ENCODE peak calls at places on chromosome 2, in nine cellular contexts. R is NCI-H774, W is T1000, O is OCI-M1, Q is upper lobe of right lung, T is GM13977, K is SIG-M5, Z is aorta, H is bronchial epithelial cell. C is an unnamed sample.

GRCh38 chr2:205925373-205926337 is 160.3 kb downstream of the INO80D start:
- DNase-seq in T (peak; percentile 74), O (peak; percentile 74), Q (peak; percentile 91), R (peak; percentile 62), K (no peak), H (peak; percentile 37), Z (peak; percentile 81), W (peak; percentile 59), C (no peak)

GRCh38 chr2:65026154-65026553 is 30.1 kb upstream of the CEP68 start:
- DNase-seq in W (no peak), Q (no peak), T (no peak), H (no peak), Z (no peak), R (no peak), K (no peak), O (no peak), C (no peak)

GRCh38 chr2:110116033-110116710 is 550 bp upstream of the MALL start:
- DNase-seq in Q (peak; percentile 72), H (peak; percentile 35), R (no peak), W (no peak), Z (peak; percentile 79), K (no peak), T (no peak), O (no peak), C (no peak)

GRCh38 chr2:33051586-33052385 is 105.0 kb downstream of the LTBP1 start:
- DNase-seq in R (no peak), Q (no peak), T (no peak), Z (no peak), K (peak; percentile 85), W (no peak), O (no peak), H (peak; percentile 55), C (no peak)

GRCh38 chr2:201965550-201965949 is 68.1 kb upstream of the FZD7 start:
- DNase-seq in T (no peak), Q (no peak), H (no peak), R (no peak), K (no peak), O (peak; percentile 43), Z (no peak), W (no peak), C (no peak)

GRCh38 chr2:96970248-96970875 is 16.0 kb downstream of the FAM178B start:
- DNase-seq in H (peak; percentile 17), T (no peak), Z (no peak), K (no peak), W (no peak), R (no peak), O (no peak), Q (peak; percentile 84), C (no peak)

GRCh38 chr2:68837164-68837860 is 33.9 kb downstream of the BMP10 start:
- DNase-seq in R (no peak), Z (peak; percentile 81), O (peak; percentile 78), K (no peak), H (peak; percentile 40), T (peak; percentile 47), W (no peak), Q (peak; percentile 92), C (no peak)

GRCh38 chr2:234952270-234953115 is 676 bp downstream of the SH3BP4 start:
- DNase-seq in Z (peak; percentile 54), T (no peak), W (no peak), R (no peak), Q (peak; percentile 69), K (no peak), H (no peak), O (no peak), C (no peak)

GRCh38 chr2:85997016-85997970 is 108.4 kb downstream of the POLR1A start:
- DNase-seq in K (no peak), R (no peak), T (no peak), O (peak; percentile 22), H (no peak), Q (no peak), W (no peak), Z (peak; percentile 78), C (no peak)

GRCh38 chr2:45442026-45442425 is 169.0 kb downstream of the SRBD1 start:
- DNase-seq in R (no peak), W (no peak), H (no peak), K (no peak), Q (no peak), T (no peak), O (no peak), Z (no peak), C (no peak)

GRCh38 chr2:235445116-235445515 is 48.7 kb upstream of the AGAP1 start:
- DNase-seq in R (no peak), T (no peak), H (no peak), K (no peak), W (no peak), Z (no peak), O (no peak), Q (no peak), C (no peak)

GRCh38 chr2:85133751-85134254 is 611 bp downstream of the TCF7L1 start:
- DNase-seq in H (no peak), T (peak; percentile 73), Q (peak; percentile 79), W (peak; percentile 29), O (no peak), K (no peak), Z (peak; percentile 62), R (no peak), C (peak; percentile 70)

GRCh38 chr2:5560981-5561380 is 131.2 kb upstream of the SOX11 start:
- DNase-seq in R (no peak), Q (no peak), O (no peak), T (no peak), W (peak; percentile 73), Z (peak; percentile 53), H (no peak), K (no peak), C (no peak)

GRCh38 chr2:72173640-72174321 is 26.1 kb upstream of the CYP26B1 start:
- DNase-seq in H (no peak), R (no peak), Z (no peak), W (peak; percentile 18), K (no peak), Q (no peak), O (no peak), T (no peak), C (no peak)

GRCh38 chr2:182018218-182018617 is 32.6 kb downstream of the PPP1R1C start:
- DNase-seq in H (peak; percentile 63), Z (no peak), Q (no peak), O (no peak), R (no peak), K (no peak), W (no peak), T (no peak), C (no peak)

GRCh38 chr2:204871246-204871953 is 326.1 kb downstream of the PARD3B start:
- DNase-seq in Z (no peak), H (peak; percentile 58), R (peak; percentile 35), W (no peak), T (peak; percentile 14), O (peak; percentile 80), Q (no peak), K (no peak), C (no peak)

GRCh38 chr2:105328281-105329196 is 996 bp downstream of the TGFBRAP1 start:
- DNase-seq in K (no peak), O (peak; percentile 46), W (no peak), Q (peak; percentile 64), T (no peak), R (peak; percentile 24), H (peak; percentile 68), Z (peak; percentile 52), C (no peak)

GRCh38 chr2:17171446-17172049 is 346.7 kb downstream of the RAD51AP2 start:
- DNase-seq in T (no peak), O (peak; percentile 65), Q (no peak), Z (peak; percentile 45), K (no peak), H (peak; percentile 51), R (peak; percentile 19), W (no peak), C (no peak)

GRCh38 chr2:206482123-206482522 is 38.8 kb downstream of the ADAM23 start:
- DNase-seq in H (peak; percentile 58), O (peak; percentile 70), T (no peak), Z (no peak), R (no peak), W (no peak), Q (no peak), K (no peak), C (no peak)

GRCh38 chr2:159256159-159256558 is 30.3 kb downstream of the WDSUB1 start:
- DNase-seq in W (no peak), O (no peak), R (no peak), Q (no peak), Z (no peak), T (no peak), H (no peak), K (no peak), C (no peak)

GRCh38 chr2:178193496-178193822 is 853 bp upstream of the OSBPL6 start:
- DNase-seq in K (no peak), O (no peak), R (no peak), H (no peak), Z (no peak), T (no peak), Q (no peak), W (no peak), C (no peak)

GRCh38 chr2:23487735-23488492 is 102.9 kb downstream of the KLHL29 start:
- DNase-seq in Q (peak; percentile 9), O (peak; percentile 67), H (no peak), T (peak; percentile 25), Z (peak; percentile 40), R (no peak), W (no peak), K (no peak), C (peak; percentile 19)

GRCh38 chr2:159855153-159856140 is 57.4 kb upstream of the CD302 start:
- DNase-seq in O (no peak), Q (no peak), K (no peak), Z (no peak), R (no peak), H (peak; percentile 22), W (no peak), T (no peak), C (no peak)

GRCh38 chr2:199019898-199020507 is 437.7 kb downstream of the SATB2 start:
- DNase-seq in R (no peak), T (peak; percentile 6), W (no peak), H (peak; percentile 6), Q (no peak), Z (no peak), K (no peak), O (peak; percentile 72), C (no peak)

GRCh38 chr2:15560404-15560987 is 638 bp downstream of the NBAS start:
- DNase-seq in O (peak; percentile 84), T (no peak), Z (no peak), W (no peak), Q (no peak), H (peak; percentile 20), K (no peak), R (peak; percentile 4), C (no peak)

GRCh38 chr2:240906911-240907590 is 915 bp downstream of the CROCC2 start:
- DNase-seq in Z (no peak), T (no peak), H (no peak), K (no peak), W (no peak), Q (no peak), O (no peak), R (no peak), C (no peak)

GRCh38 chr2:158723311-158723838 is 71.7 kb upstream of the DAPL1 start:
- DNase-seq in H (no peak), Z (no peak), O (no peak), W (no peak), T (no peak), Q (no peak), K (no peak), R (no peak), C (no peak)

GRCh38 chr2:231604101-231604684 is 11.5 kb downstream of the TEX44 start:
- DNase-seq in K (no peak), R (peak; percentile 52), W (peak; percentile 65), H (no peak), Q (peak; percentile 82), Z (no peak), O (no peak), T (peak; percentile 79), C (no peak)

GRCh38 chr2:145116834-145117233 is 596.9 kb upstream of the ZEB2 start:
- DNase-seq in K (no peak), R (no peak), Z (no peak), O (no peak), Q (no peak), W (no peak), H (no peak), T (no peak), C (no peak)

GRCh38 chr2:119678021-119678656 is 862 bp upstream of the TMEM177 start:
- DNase-seq in R (peak; percentile 87), H (no peak), Q (no peak), K (no peak), T (peak; percentile 15), O (no peak), W (no peak), Z (no peak), C (no peak)

GRCh38 chr2:194328456-194328855 is 1328.6 kb upstream of the SLC39A10 start:
- DNase-seq in W (no peak), T (no peak), O (no peak), R (no peak), H (no peak), Q (peak; percentile 52), K (no peak), Z (no peak), C (no peak)

C was measured in RWPE2.